ENCODE peak calls at places on chromosome 22, in five cellular contexts. V, Y, L, Q and O are unnamed samples.

GRCh38 chr22:41308054-41308453 is 6.7 kb downstream of the ZC3H7B start:
- DNase-seq in V (no peak), Y (peak; percentile 68), L (no peak), Q (no peak), O (no peak)

GRCh38 chr22:28883917-28884753 is 763 bp downstream of the ZNRF3 start:
- DNase-seq in V (peak; percentile 52), Y (no peak), L (peak; percentile 67), Q (peak; percentile 65), O (no peak)

GRCh38 chr22:41178425-41178975 is 26.6 kb upstream of the L3MBTL2 start:
- DNase-seq in V (no peak), Y (no peak), L (no peak), Q (no peak), O (no peak)

GRCh38 chr22:21753374-21754111 is 17.9 kb upstream of the YPEL1 start:
- DNase-seq in V (no peak), Y (no peak), L (no peak), Q (no peak), O (no peak)

GRCh38 chr22:30752771-30753170 is 58.1 kb downstream of the OSBP2 start:
- DNase-seq in V (no peak), Y (no peak), L (no peak), Q (no peak), O (no peak)

GRCh38 chr22:47090591-47091240 is 328.3 kb downstream of the TBC1D22A start:
- DNase-seq in V (peak; percentile 48), Y (peak; percentile 28), L (no peak), Q (no peak), O (no peak)

GRCh38 chr22:39658806-39659463 is 88.4 kb downstream of the CACNA1I start:
- DNase-seq in V (no peak), Y (no peak), L (no peak), Q (no peak), O (no peak)

GRCh38 chr22:46352276-46352675 is 16.8 kb downstream of the TRMU start:
- DNase-seq in V (no peak), Y (no peak), L (no peak), Q (peak; percentile 24), O (no peak)

GRCh38 chr22:29712119-29712518 is 7.7 kb upstream of the CABP7 start:
- DNase-seq in V (no peak), Y (no peak), L (no peak), Q (no peak), O (no peak)

GRCh38 chr22:20810645-20811044 is 36.7 kb downstream of the SERPIND1 start:
- DNase-seq in V (no peak), Y (no peak), L (no peak), Q (no peak), O (no peak)

GRCh38 chr22:40633036-40633435 is 3.5 kb downstream of the MRTFA start:
- DNase-seq in V (no peak), Y (no peak), L (no peak), Q (no peak), O (no peak)

GRCh38 chr22:38549106-38549884 is 20.7 kb downstream of the DMC1 start:
- DNase-seq in V (no peak), Y (no peak), L (peak; percentile 42), Q (no peak), O (peak; percentile 55)

GRCh38 chr22:23404689-23405365 is 175.3 kb downstream of the IGLL1 start:
- DNase-seq in V (peak; percentile 44), Y (peak; percentile 41), L (no peak), Q (no peak), O (no peak)

GRCh38 chr22:31952094-31952401 is 7.7 kb downstream of the YWHAH start:
- DNase-seq in V (no peak), Y (peak; percentile 10), L (no peak), Q (no peak), O (no peak)

GRCh38 chr22:27210111-27210739 is 552.8 kb downstream of the MIAT start:
- DNase-seq in V (no peak), Y (no peak), L (no peak), Q (no peak), O (no peak)

GRCh38 chr22:22410121-22410520 is 98.4 kb downstream of the ZNF280B start:
- DNase-seq in V (no peak), Y (no peak), L (no peak), Q (peak; percentile 66), O (peak; percentile 57)

GRCh38 chr22:32281092-32281491 is 25.9 kb upstream of the SLC5A4 start:
- DNase-seq in V (peak; percentile 2), Y (peak; percentile 65), L (no peak), Q (no peak), O (no peak)

GRCh38 chr22:33853200-33854097 is 66.8 kb downstream of the LARGE1 start:
- DNase-seq in V (peak; percentile 65), Y (peak; percentile 83), L (peak; percentile 64), Q (peak; percentile 74), O (no peak)

GRCh38 chr22:23383491-23384450 is 196.3 kb downstream of the IGLL1 start:
- DNase-seq in V (peak; percentile 14), Y (no peak), L (no peak), Q (no peak), O (no peak)

GRCh38 chr22:25746012-25746373 is 4.0 kb downstream of the MYO18B start:
- DNase-seq in V (peak; percentile 53), Y (peak; percentile 68), L (no peak), Q (no peak), O (no peak)

GRCh38 chr22:46604306-46604690 is 15.9 kb upstream of the GRAMD4 start:
- DNase-seq in V (no peak), Y (no peak), L (no peak), Q (peak; percentile 70), O (peak; percentile 83)

GRCh38 chr22:23243006-23243573 is 62.8 kb downstream of the BCR start:
- DNase-seq in V (no peak), Y (peak; percentile 21), L (no peak), Q (no peak), O (no peak)

GRCh38 chr22:48145738-48146137 is 1383.3 kb downstream of the TBC1D22A start:
- DNase-seq in V (no peak), Y (no peak), L (no peak), Q (no peak), O (no peak)

GRCh38 chr22:27475548-27475897 is 326.0 kb downstream of the MN1 start:
- DNase-seq in V (no peak), Y (no peak), L (no peak), Q (no peak), O (no peak)

GRCh38 chr22:46355996-46356471 is 20.5 kb downstream of the TRMU start:
- DNase-seq in V (no peak), Y (no peak), L (no peak), Q (no peak), O (no peak)

GRCh38 chr22:47041201-47042115 is 279.0 kb downstream of the TBC1D22A start:
- DNase-seq in V (no peak), Y (no peak), L (no peak), Q (peak; percentile 27), O (no peak)

GRCh38 chr22:21764038-21764804 is 28.6 kb upstream of the YPEL1 start:
- DNase-seq in V (no peak), Y (no peak), L (no peak), Q (no peak), O (no peak)

DNA sequence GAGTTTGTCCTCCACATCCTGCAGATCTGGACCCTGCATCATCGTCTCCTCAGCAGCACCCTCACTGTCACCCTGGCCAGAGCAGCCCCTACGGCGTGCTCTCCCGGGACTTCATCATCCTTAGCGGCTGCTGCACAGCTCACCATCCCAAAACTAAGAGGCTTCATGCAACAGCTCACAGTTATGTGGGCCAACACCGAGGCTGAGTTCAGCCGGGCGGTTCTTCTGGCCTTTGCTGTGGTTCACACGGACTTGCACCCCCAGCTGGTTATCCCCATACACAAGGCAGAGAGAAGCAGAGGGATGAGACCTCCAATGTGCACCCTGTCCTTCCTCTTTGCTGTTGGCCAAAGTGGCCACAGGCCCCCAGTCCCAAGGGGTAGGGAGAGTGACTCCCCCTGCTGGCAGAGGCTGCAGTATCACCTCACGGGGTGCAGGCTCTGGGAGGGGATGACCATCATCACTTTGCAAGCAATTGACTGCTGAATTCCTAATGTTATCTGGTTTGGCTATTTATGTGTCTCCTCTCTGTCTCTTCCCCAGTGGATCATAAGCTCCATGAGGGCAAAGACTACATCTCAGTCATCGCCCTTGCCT is 276.8 kb downstream of the BRD1 start:
- DNase-seq in V (no peak), Y (no peak), L (peak; percentile 40), Q (peak; percentile 10), O (no peak)
- TF ChIP-seq CTCF in V (no peak), Y (no peak), L (peak; percentile 49), Q (no peak), O (no peak)

GRCh38 chr22:19503869-19504268 is 20.3 kb downstream of the CLDN5 start:
- DNase-seq in V (no peak), Y (no peak), L (no peak), Q (no peak), O (no peak)
- TF ChIP-seq CTCF in V (no peak), Y (peak; percentile 10), L (no peak), Q (no peak), O (no peak)

DNA sequence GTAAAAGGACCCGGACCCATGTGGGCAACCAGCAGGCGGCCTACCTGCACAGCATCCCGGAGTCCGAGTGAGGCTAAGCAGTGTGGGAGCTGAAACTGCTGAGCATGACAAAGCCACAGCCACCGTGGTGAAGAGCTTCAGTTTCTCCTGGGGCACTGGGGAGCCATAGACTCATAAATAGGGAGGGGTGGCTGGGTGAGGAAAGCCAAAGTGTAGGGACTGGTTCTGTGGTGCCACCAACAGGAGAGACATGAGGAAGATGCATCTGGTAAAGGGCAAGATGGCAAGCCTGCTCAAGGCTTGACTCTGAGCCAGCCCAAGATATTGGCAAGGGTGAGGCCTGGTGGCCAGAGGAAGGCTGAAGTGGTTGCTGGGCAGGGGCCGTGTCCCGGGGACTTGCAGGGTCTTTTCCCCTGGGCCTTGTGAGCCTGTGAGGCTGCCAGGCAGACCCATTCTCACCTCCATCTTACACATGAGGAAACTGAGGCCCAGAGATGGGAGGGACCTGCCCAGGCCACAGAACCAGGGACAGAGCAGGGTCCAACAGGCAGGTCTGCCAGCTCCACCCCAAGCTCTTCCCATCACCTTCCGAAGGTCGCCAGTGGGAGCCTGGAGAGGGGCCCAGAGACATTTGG is 30.4 kb downstream of the CYTH4 start:
- DNase-seq in V (no peak), Y (no peak), L (no peak), Q (no peak), O (no peak)
- TF ChIP-seq CTCF in V (no peak), Y (no peak), L (no peak), Q (no peak), O (no peak)

DNA sequence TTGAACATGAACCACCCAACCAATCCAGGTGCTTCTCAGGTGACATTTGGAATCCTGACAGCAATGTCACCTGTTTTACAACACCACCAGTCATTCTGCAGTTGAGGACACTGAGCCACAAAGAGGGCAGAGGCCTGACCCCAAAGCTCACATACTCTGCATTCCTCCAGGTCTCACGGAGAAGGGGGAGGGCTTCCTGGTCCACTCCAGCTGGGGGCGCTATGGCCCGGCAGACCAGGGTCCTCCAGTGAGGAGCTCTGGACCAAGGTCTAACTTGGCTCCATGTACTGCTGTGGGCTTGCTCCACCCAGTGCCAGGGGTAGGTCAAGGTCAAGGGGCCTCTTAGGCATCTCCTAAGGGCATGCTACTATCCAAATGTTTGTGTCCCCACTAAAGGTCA is 1.5 kb upstream of the PNPLA3 start:
- DNase-seq in V (no peak), Y (no peak), L (peak; percentile 15), Q (no peak), O (no peak)
- TF ChIP-seq CTCF in V (peak; percentile 7), Y (peak; percentile 29), L (no peak), Q (no peak), O (no peak)

GRCh38 chr22:35618427-35619223 is 1.5 kb upstream of the MB start:
- DNase-seq in V (no peak), Y (no peak), L (no peak), Q (no peak), O (no peak)
- TF ChIP-seq CTCF in V (no peak), Y (no peak), L (no peak), Q (no peak), O (peak; percentile 13)